ENCODE peak calls at places on chromosomes 6 and 20, in ten cellular contexts. E is cardiac fibroblast; Y is GM20000; N is psoas muscle; P is CD8-positive, alpha-beta T cell; U is LNCaP clone FGC; W is neural progenitor cell; H is right atrium auricular region; V is ovary; F is mesothelial cell of epicardium. K is an unnamed sample.

GRCh38 chr20:42836339-42836738 is 353.4 kb downstream of the PTPRT start:
- DNase-seq in V (no peak), F (no peak), U (peak; percentile 17), P (no peak), H (no peak), Y (no peak), W (no peak), E (no peak), N (no peak), K (no peak)

GRCh38 chr6:18763086-18763485 is 375.9 kb downstream of the RNF144B start:
- DNase-seq in U (no peak), H (no peak), E (no peak), W (no peak), V (no peak), N (no peak), P (no peak), F (no peak), Y (no peak), K (no peak)

GRCh38 chr20:34040300-34041015 is 46.7 kb downstream of the RALY start:
- DNase-seq in Y (no peak), E (no peak), H (no peak), V (no peak), W (no peak), F (no peak), P (no peak), U (peak; percentile 33), N (peak; percentile 73), K (no peak)

GRCh38 chr20:25464501-25465204 is 57.2 kb downstream of the GINS1 start:
- DNase-seq in E (no peak), P (no peak), W (no peak), V (no peak), N (no peak), U (no peak), H (no peak), F (no peak), Y (no peak), K (no peak)

GRCh38 chr20:53609501-53610445 is 16.1 kb upstream of the ZNF217 start:
- DNase-seq in E (peak; percentile 51), V (peak; percentile 73), U (no peak), N (peak; percentile 63), F (no peak), W (peak; percentile 46), P (peak; percentile 56), Y (no peak), H (peak; percentile 68), K (no peak)

GRCh38 chr6:68158256-68158655 is 476.8 kb upstream of the ADGRB3 start:
- DNase-seq in H (no peak), P (no peak), V (no peak), U (no peak), W (no peak), E (no peak), Y (peak; percentile 7), N (no peak), F (no peak), K (no peak)

GRCh38 chr6:74979065-74979766 is 226.6 kb downstream of the COL12A1 start:
- DNase-seq in W (no peak), V (no peak), F (no peak), P (no peak), Y (no peak), U (no peak), E (peak; percentile 49), N (no peak), H (no peak), K (no peak)

GRCh38 chr6:1911476-1911875 is 301.8 kb downstream of the FOXC1 start:
- DNase-seq in W (no peak), E (peak; percentile 50), V (no peak), P (no peak), U (no peak), H (no peak), N (no peak), F (no peak), Y (no peak), K (peak; percentile 21)

GRCh38 chr20:12593342-12593741 is 415.4 kb upstream of the SPTLC3 start:
- DNase-seq in W (no peak), F (no peak), U (no peak), P (no peak), Y (no peak), E (no peak), V (no peak), H (no peak), N (no peak), K (no peak)

GRCh38 chr6:83265384-83265783 is 72.2 kb downstream of the RWDD2A start:
- DNase-seq in P (no peak), N (no peak), H (no peak), U (no peak), V (no peak), W (no peak), Y (no peak), E (peak; percentile 57), F (no peak), K (peak; percentile 62)

GRCh38 chr20:33332905-33333456 is 50.0 kb downstream of the BPIFB1 start:
- DNase-seq in P (no peak), N (no peak), Y (no peak), E (no peak), F (no peak), W (no peak), U (no peak), V (no peak), H (no peak), K (no peak)

GRCh38 chr6:45677381-45677992 is 299.8 kb upstream of the SUPT3H start:
- DNase-seq in N (no peak), V (no peak), H (no peak), W (no peak), Y (peak; percentile 71), U (peak; percentile 45), P (peak; percentile 26), E (peak; percentile 48), F (no peak), K (no peak)

GRCh38 chr6:48036316-48036715 is 74.7 kb downstream of the PTCHD4 start:
- DNase-seq in F (no peak), E (peak; percentile 80), U (no peak), H (no peak), P (no peak), W (no peak), N (no peak), V (no peak), Y (no peak), K (peak; percentile 67)

GRCh38 chr20:2280083-2280482 is 15.7 kb upstream of the TGM3 start:
- DNase-seq in V (no peak), E (no peak), U (no peak), N (no peak), P (no peak), W (no peak), F (no peak), H (no peak), Y (no peak), K (no peak)

GRCh38 chr20:38601216-38602184 is at the start of gene ARHGAP40:
- DNase-seq in N (no peak), V (no peak), Y (peak; percentile 69), F (no peak), W (peak; percentile 51), P (no peak), E (no peak), H (no peak), U (no peak), K (no peak)

GRCh38 chr6:109527989-109528388 is 45.0 kb upstream of the ZBTB24 start:
- DNase-seq in V (no peak), H (no peak), N (no peak), U (no peak), Y (no peak), F (no peak), E (no peak), P (no peak), W (peak; percentile 40), K (no peak)
- TF ChIP-seq CTCF in V (no peak), H (no peak), N (no peak), U (no peak), Y (no peak), F (peak; percentile 16), E (no peak), P (no peak), W (peak; percentile 56), K (peak; percentile 44)

GRCh38 chr20:57388953-57389694 is 2.1 kb upstream of the RBM38 start:
- DNase-seq in Y (peak; percentile 90), N (peak; percentile 88), E (peak; percentile 56), H (peak; percentile 76), W (peak; percentile 86), P (no peak), F (no peak), U (no peak), V (peak; percentile 87), K (peak; percentile 46)
- TF ChIP-seq CTCF in Y (peak; percentile 33), N (peak; percentile 9), E (peak; percentile 17), H (no peak), W (peak; percentile 48), P (peak; percentile 61), F (no peak), U (no peak), V (peak; percentile 13), K (peak; percentile 23)

GRCh38 chr6:119962505-119962904 is 612.9 kb upstream of the MAN1A1 start:
- DNase-seq in W (no peak), U (no peak), H (no peak), V (no peak), E (no peak), N (no peak), F (no peak), P (no peak), Y (no peak), K (no peak)
- TF ChIP-seq CTCF in W (no peak), U (no peak), H (no peak), V (no peak), E (no peak), N (no peak), F (no peak), P (no peak), Y (no peak), K (no peak)

GRCh38 chr6:109443425-109443950 is 3.0 kb downstream of the SMPD2 start:
- DNase-seq in E (no peak), P (no peak), N (no peak), F (no peak), U (no peak), W (no peak), Y (no peak), H (no peak), V (no peak), K (no peak)

GRCh38 chr6:109446072-109446471 is 5.5 kb downstream of the SMPD2 start:
- DNase-seq in P (no peak), Y (no peak), H (no peak), W (no peak), N (no peak), F (no peak), U (no peak), E (no peak), V (no peak), K (no peak)

GRCh38 chr6:109446541-109446940 is 6.0 kb downstream of the SMPD2 start:
- DNase-seq in H (no peak), W (no peak), E (no peak), N (no peak), Y (no peak), U (no peak), F (no peak), V (no peak), P (no peak), K (no peak)

GRCh38 chr6:109447087-109447486 is 6.6 kb downstream of the SMPD2 start:
- DNase-seq in Y (no peak), V (no peak), U (no peak), N (no peak), F (no peak), E (no peak), P (no peak), H (peak; percentile 50), W (no peak), K (no peak)

DNA sequence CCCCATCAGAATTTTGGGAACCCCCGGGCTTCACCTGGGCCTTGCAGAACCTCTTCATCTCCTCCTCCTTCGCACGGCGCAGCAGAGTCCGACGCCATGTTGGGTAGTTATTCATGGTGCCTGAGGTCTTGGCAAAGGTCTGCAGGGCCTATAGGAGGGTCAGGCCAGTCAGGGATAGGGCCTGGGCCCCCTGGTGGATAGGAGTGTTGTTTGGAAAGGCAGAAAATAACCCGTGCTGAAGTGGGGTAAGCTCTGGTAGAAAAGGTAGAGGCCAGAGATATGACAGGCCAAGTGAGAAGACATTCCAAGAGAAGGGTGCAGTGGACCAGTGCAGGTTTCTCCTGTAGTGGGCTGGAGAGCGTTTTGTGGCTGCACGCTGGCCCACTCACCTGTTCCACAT is 4.9 kb downstream of the SMPD2 start:
- DNase-seq in F (no peak), E (no peak), P (no peak), U (no peak), H (no peak), W (no peak), Y (no peak), N (no peak), V (no peak), K (no peak)
- TF ChIP-seq CTCF in F (no peak), E (no peak), P (no peak), U (no peak), H (no peak), W (peak; percentile 12), Y (no peak), N (no peak), V (no peak), K (no peak)